ENCODE peak calls at places on chromosomes 3 and 15, in four cellular contexts. X, G, D and N are unnamed samples.

GRCh38 chr3:55875137-55875536 is 388.0 kb upstream of the WNT5A start:
- DNase-seq in X (no peak), G (no peak), D (no peak), N (no peak)

GRCh38 chr3:105715372-105715771 is 153.4 kb downstream of the CBLB start:
- DNase-seq in X (no peak), G (no peak), D (no peak), N (peak; percentile 88)

GRCh38 chr3:105730973-105731372 is 137.8 kb downstream of the CBLB start:
- DNase-seq in X (no peak), G (no peak), D (no peak), N (peak; percentile 44)

GRCh38 chr15:25762015-25762662 is 101.0 kb downstream of the ATP10A start:
- DNase-seq in X (no peak), G (no peak), D (no peak), N (peak; percentile 13)

GRCh38 chr3:184110316-184110725 is 13.5 kb downstream of the HTR3E start:
- DNase-seq in X (peak; percentile 38), G (no peak), D (no peak), N (peak; percentile 39)

GRCh38 chr15:100926258-100926657 is 7.1 kb downstream of the LRRK1 start:
- DNase-seq in X (peak; percentile 74), G (no peak), D (peak; percentile 89), N (no peak)

GRCh38 chr3:14200841-14201240 is 22.2 kb downstream of the LSM3 start:
- DNase-seq in X (no peak), G (no peak), D (no peak), N (no peak)

GRCh38 chr15:37102315-37103021 is 2.1 kb upstream of the MEIS2 start:
- DNase-seq in X (peak; percentile 85), G (no peak), D (no peak), N (peak; percentile 60)

GRCh38 chr3:55128201-55128870 is 200.5 kb upstream of the LRTM1 start:
- DNase-seq in X (peak; percentile 4), G (peak; percentile 39), D (no peak), N (peak; percentile 82)

GRCh38 chr15:49169880-49170597 is at the start of gene GALK2:
- DNase-seq in X (peak; percentile 98), G (peak; percentile 80), D (peak; percentile 91), N (peak; percentile 94)

GRCh38 chr3:195236076-195236798 is 34.7 kb downstream of the XXYLT1 start:
- DNase-seq in X (no peak), G (no peak), D (no peak), N (no peak)

GRCh38 chr3:188154758-188155574 is 1.0 kb downstream of the LPP start:
- DNase-seq in X (no peak), G (no peak), D (no peak), N (peak; percentile 51)

GRCh38 chr15:31483053-31483923 is 156.7 kb downstream of the KLF13 start:
- DNase-seq in X (peak; percentile 73), G (no peak), D (no peak), N (peak; percentile 53)

GRCh38 chr3:11096266-11097135 is 57.8 kb upstream of the HRH1 start:
- DNase-seq in X (peak; percentile 63), G (peak; percentile 91), D (no peak), N (peak; percentile 98)

GRCh38 chr3:50630394-50630793 is 13.4 kb downstream of the MAPKAPK3 start:
- DNase-seq in X (no peak), G (no peak), D (no peak), N (no peak)

GRCh38 chr3:4748701-4749378 is 230.4 kb upstream of the BHLHE40 start:
- DNase-seq in X (no peak), G (no peak), D (no peak), N (no peak)

GRCh38 chr3:135558906-135559305 is 406.6 kb upstream of the PPP2R3A start:
- DNase-seq in X (no peak), G (no peak), D (no peak), N (no peak)

GRCh38 chr3:13865581-13866405 is 14.1 kb downstream of the WNT7A start:
- DNase-seq in X (no peak), G (no peak), D (no peak), N (no peak)

GRCh38 chr3:14789221-14789620 is 29.5 kb upstream of the FGD5 start:
- DNase-seq in X (no peak), G (no peak), D (no peak), N (no peak)

GRCh38 chr3:124730920-124731297 is 657 bp downstream of the UMPS start:
- DNase-seq in X (no peak), G (no peak), D (no peak), N (no peak)

GRCh38 chr15:101206173-101206572 is 45.7 kb downstream of the CHSY1 start:
- DNase-seq in X (no peak), G (no peak), D (no peak), N (peak; percentile 83)

GRCh38 chr3:98521897-98522537 is 685 bp downstream of the CLDND1 start:
- DNase-seq in X (peak; percentile 60), G (peak; percentile 27), D (peak; percentile 73), N (peak; percentile 93)

GRCh38 chr15:39629376-39629775 is 48.5 kb downstream of the THBS1 start:
- DNase-seq in X (no peak), G (no peak), D (no peak), N (peak; percentile 42)

GRCh38 chr3:195251336-195252065 is 19.5 kb downstream of the XXYLT1 start:
- DNase-seq in X (no peak), G (no peak), D (no peak), N (no peak)

GRCh38 chr3:190108789-190109188 is 11.9 kb downstream of the P3H2 start:
- DNase-seq in X (no peak), G (no peak), D (no peak), N (no peak)

GRCh38 chr3:149058602-149059001 is 27.7 kb downstream of the HLTF start:
- DNase-seq in X (no peak), G (no peak), D (no peak), N (no peak)

GRCh38 chr3:14532691-14533456 is 7.3 kb downstream of the GRIP2 start:
- DNase-seq in X (peak; percentile 98), G (peak; percentile 50), D (peak; percentile 61), N (peak; percentile 27)

GRCh38 chr3:146199762-146200161 is 38.8 kb upstream of the PLOD2 start:
- DNase-seq in X (no peak), G (no peak), D (no peak), N (no peak)

GRCh38 chr15:68431792-68432401 is at the start of gene ITGA11:
- DNase-seq in X (peak; percentile 90), G (peak; percentile 91), D (no peak), N (peak; percentile 87)

GRCh38 chr3:50550079-50550736 is 17.3 kb downstream of the C3orf18 start:
- DNase-seq in X (peak; percentile 89), G (peak; percentile 86), D (peak; percentile 85), N (peak; percentile 55)

GRCh38 chr15:56202737-56203136 is 40.9 kb downstream of the RFX7 start:
- DNase-seq in X (no peak), G (no peak), D (no peak), N (no peak)

GRCh38 chr15:89845305-89845893 is 30.7 kb upstream of the ANPEP start:
- DNase-seq in X (no peak), G (no peak), D (no peak), N (peak; percentile 88)

GRCh38 chr3:63955036-63955650 is 43.0 kb upstream of the SCAANT1 start:
- DNase-seq in X (no peak), G (no peak), D (no peak), N (no peak)

GRCh38 chr3:64164309-64164708 is 61.0 kb downstream of the PRICKLE2 start:
- DNase-seq in X (no peak), G (no peak), D (no peak), N (peak; percentile 23)

DNA sequence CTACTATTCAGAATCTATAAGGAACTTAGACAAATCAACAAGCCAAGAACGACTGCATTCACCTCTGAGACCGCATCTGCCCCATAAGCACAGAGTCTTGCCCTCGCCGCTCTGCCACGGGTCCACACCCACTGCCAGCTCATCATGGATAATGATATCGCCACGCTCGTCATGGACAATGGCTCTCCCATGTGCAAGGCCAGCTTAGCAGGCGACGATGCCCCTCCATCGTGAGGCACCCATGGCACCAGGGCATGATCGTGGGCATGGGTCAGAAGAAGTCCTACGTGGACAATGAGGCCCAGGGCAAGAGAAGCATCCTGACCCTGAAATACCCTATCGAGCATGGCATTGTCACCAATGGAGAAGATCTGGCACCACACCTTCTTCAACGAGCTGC is 92.1 kb upstream of the FXR1 start:
- DNase-seq in X (no peak), G (no peak), D (no peak), N (no peak)
- H3K9me2 ChIP-seq in X (no peaks in the 10 kb centered on the region), G (no peaks in the 10 kb centered on the region), D (no peaks in the 10 kb centered on the region), N (no peaks in the 10 kb centered on the region)

GRCh38 chr3:107382626-107383025 is 5.4 kb downstream of the CCDC54 start:
- DNase-seq in X (no peak), G (no peak), D (no peak), N (no peak)
- H3K9me2 ChIP-seq in X (peaks cover 4% of the 10 kb centered on the region), G (no peaks in the 10 kb centered on the region), D (no peaks in the 10 kb centered on the region), N (peaks cover 5% of the 10 kb centered on the region)

GRCh38 chr3:122094693-122095092 is 39.5 kb downstream of the CD86 start:
- DNase-seq in X (no peak), G (no peak), D (no peak), N (no peak)
- H3K9me2 ChIP-seq in X (no peaks in the 10 kb centered on the region), G (no peaks in the 10 kb centered on the region), D (no peaks in the 10 kb centered on the region), N (no peaks in the 10 kb centered on the region)

GRCh38 chr15:59540654-59541053 is 70.9 kb upstream of the GCNT3 start:
- DNase-seq in X (no peak), G (no peak), D (no peak), N (no peak)

GRCh38 chr15:59537384-59537783 is 74.2 kb upstream of the GCNT3 start:
- DNase-seq in X (no peak), G (no peak), D (no peak), N (no peak)

GRCh38 chr15:59538494-59538893 is 73.1 kb upstream of the GCNT3 start:
- DNase-seq in X (no peak), G (no peak), D (no peak), N (no peak)

GRCh38 chr15:59541750-59542149 is 69.8 kb upstream of the GCNT3 start:
- DNase-seq in X (no peak), G (no peak), D (no peak), N (no peak)

GRCh38 chr15:59539799-59540198 is 71.8 kb upstream of the GCNT3 start:
- DNase-seq in X (no peak), G (no peak), D (no peak), N (peak; percentile 20)
- H3K9me2 ChIP-seq in X (no peaks in the 10 kb centered on the region), G (no peaks in the 10 kb centered on the region), D (no peaks in the 10 kb centered on the region), N (no peaks in the 10 kb centered on the region)

GRCh38 chr15:70582143-70582945 is 181.0 kb downstream of the UACA start:
- DNase-seq in X (no peak), G (no peak), D (no peak), N (peak; percentile 80)
- H3K9me2 ChIP-seq in X (no peaks in the 10 kb centered on the region), G (no peaks in the 10 kb centered on the region), D (no peaks in the 10 kb centered on the region), N (no peaks in the 10 kb centered on the region)

DNA sequence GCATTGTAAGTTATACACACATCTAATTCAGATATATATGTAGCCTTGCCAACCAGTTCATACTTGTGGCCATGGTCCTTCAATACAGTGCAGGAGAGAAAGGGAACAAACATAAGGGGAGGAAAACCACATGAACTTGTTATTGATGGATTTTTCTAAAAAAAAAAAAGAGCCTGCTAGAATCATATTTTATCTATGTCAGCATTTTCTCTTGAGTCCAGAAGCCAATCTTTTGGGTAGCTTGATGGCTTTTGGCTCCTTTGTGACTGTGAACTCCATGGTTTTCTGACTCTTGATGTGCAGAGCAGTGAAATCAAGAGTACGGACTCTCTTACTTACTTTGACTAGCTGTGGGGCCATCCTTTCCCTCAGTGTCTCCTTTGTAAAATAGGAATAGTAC is 197.4 kb upstream of the DPH6 start:
- DNase-seq in X (no peak), G (no peak), D (no peak), N (no peak)
- H3K9me2 ChIP-seq in X (peaks cover 10% of the 10 kb centered on the region), G (no peaks in the 10 kb centered on the region), D (no peaks in the 10 kb centered on the region), N (no peaks in the 10 kb centered on the region)